ENCODE peak calls at places on chromosomes 13 and 19, in six cellular contexts. One of them, this sample, is unnamed.

GRCh38 chr19:3274245-3275067 is 50.0 kb downstream of the CELF5 start:
- DNase-seq in H9: no peak
- DNase-seq in mesenchymal stem cell: no peak
- DNase-seq in IMR-90: no peak
- DNase-seq in mesendoderm: no peak
- DNase-seq in trophoblast cell: no peak
- DNase-seq in this sample: no peak

GRCh38 chr19:29845576-29846176 is 33.9 kb downstream of the CCNE1 start:
- DNase-seq in mesenchymal stem cell: peak
- DNase-seq in IMR-90: peak
- DNase-seq in H9: peak
- DNase-seq in trophoblast cell: no peak
- DNase-seq in mesendoderm: peak
- DNase-seq in this sample: no peak

GRCh38 chr19:5228932-5229777 is 111.5 kb downstream of the PTPRS start:
- DNase-seq in trophoblast cell: no peak
- DNase-seq in H9: no peak
- DNase-seq in mesenchymal stem cell: no peak
- DNase-seq in mesendoderm: no peak
- DNase-seq in IMR-90: no peak
- DNase-seq in this sample: no peak

GRCh38 chr19:5631511-5632240 is 8.8 kb downstream of the SAFB start:
- DNase-seq in mesenchymal stem cell: no peak
- DNase-seq in IMR-90: no peak
- DNase-seq in mesendoderm: no peak
- DNase-seq in H9: no peak
- DNase-seq in trophoblast cell: no peak
- DNase-seq in this sample: no peak

GRCh38 chr13:35501721-35502235 is 25.3 kb upstream of the MAB21L1 start:
- DNase-seq in mesendoderm: no peak
- DNase-seq in IMR-90: no peak
- DNase-seq in mesenchymal stem cell: no peak
- DNase-seq in H9: no peak
- DNase-seq in trophoblast cell: no peak
- DNase-seq in this sample: no peak

GRCh38 chr19:38478273-38478971 is 44.9 kb downstream of the RYR1 start:
- DNase-seq in IMR-90: no peak
- DNase-seq in trophoblast cell: no peak
- DNase-seq in mesendoderm: peak
- DNase-seq in H9: peak
- DNase-seq in mesenchymal stem cell: peak
- DNase-seq in this sample: no peak

GRCh38 chr13:95420501-95420900 is 119.2 kb upstream of the ABCC4 start:
- DNase-seq in mesenchymal stem cell: no peak
- DNase-seq in IMR-90: no peak
- DNase-seq in H9: no peak
- DNase-seq in trophoblast cell: peak
- DNase-seq in mesendoderm: no peak
- DNase-seq in this sample: no peak

GRCh38 chr13:27043013-27043412 is 128.6 kb downstream of the USP12 start:
- DNase-seq in mesendoderm: peak
- DNase-seq in IMR-90: peak
- DNase-seq in trophoblast cell: peak
- DNase-seq in mesenchymal stem cell: peak
- DNase-seq in H9: no peak
- DNase-seq in this sample: no peak

GRCh38 chr13:44313674-44314073 is 60.0 kb upstream of the SERP2 start:
- DNase-seq in IMR-90: peak
- DNase-seq in trophoblast cell: no peak
- DNase-seq in H9: no peak
- DNase-seq in mesenchymal stem cell: peak
- DNase-seq in mesendoderm: no peak
- DNase-seq in this sample: no peak

GRCh38 chr19:18618236-18618635 is 5.6 kb downstream of the TMEM59L start:
- DNase-seq in mesenchymal stem cell: no peak
- DNase-seq in IMR-90: no peak
- DNase-seq in H9: no peak
- DNase-seq in trophoblast cell: no peak
- DNase-seq in mesendoderm: no peak
- DNase-seq in this sample: no peak

GRCh38 chr13:42041684-42042035 is 6.8 kb upstream of the DGKH start:
- DNase-seq in trophoblast cell: peak
- DNase-seq in IMR-90: peak
- DNase-seq in mesenchymal stem cell: peak
- DNase-seq in mesendoderm: peak
- DNase-seq in H9: peak
- DNase-seq in this sample: peak

GRCh38 chr13:111211789-111212516 is 96.8 kb downstream of the ARHGEF7 start:
- DNase-seq in mesendoderm: peak
- DNase-seq in mesenchymal stem cell: peak
- DNase-seq in IMR-90: peak
- DNase-seq in trophoblast cell: peak
- DNase-seq in H9: peak
- DNase-seq in this sample: no peak

GRCh38 chr19:50486823-50487515 is 10.3 kb upstream of the GARIN5A start:
- DNase-seq in H9: peak
- DNase-seq in mesendoderm: peak
- DNase-seq in trophoblast cell: no peak
- DNase-seq in mesenchymal stem cell: peak
- DNase-seq in IMR-90: peak
- DNase-seq in this sample: no peak

GRCh38 chr13:49112782-49113525 is 107.2 kb upstream of the MLNR start:
- DNase-seq in mesendoderm: peak
- DNase-seq in trophoblast cell: no peak
- DNase-seq in H9: peak
- DNase-seq in mesenchymal stem cell: peak
- DNase-seq in IMR-90: peak
- DNase-seq in this sample: peak

GRCh38 chr13:49116873-49117272 is 103.3 kb upstream of the MLNR start:
- DNase-seq in mesenchymal stem cell: no peak
- DNase-seq in trophoblast cell: no peak
- DNase-seq in H9: no peak
- DNase-seq in IMR-90: no peak
- DNase-seq in mesendoderm: no peak
- DNase-seq in this sample: no peak

GRCh38 chr13:49110122-49110831 is 109.9 kb upstream of the MLNR start:
- DNase-seq in mesendoderm: peak
- DNase-seq in trophoblast cell: peak
- DNase-seq in IMR-90: peak
- DNase-seq in H9: peak
- DNase-seq in mesenchymal stem cell: peak
- DNase-seq in this sample: peak

GRCh38 chr13:49108204-49108603 is 111.9 kb upstream of the MLNR start:
- DNase-seq in trophoblast cell: no peak
- DNase-seq in mesenchymal stem cell: no peak
- DNase-seq in mesendoderm: no peak
- DNase-seq in H9: no peak
- DNase-seq in IMR-90: no peak
- DNase-seq in this sample: no peak

DNA sequence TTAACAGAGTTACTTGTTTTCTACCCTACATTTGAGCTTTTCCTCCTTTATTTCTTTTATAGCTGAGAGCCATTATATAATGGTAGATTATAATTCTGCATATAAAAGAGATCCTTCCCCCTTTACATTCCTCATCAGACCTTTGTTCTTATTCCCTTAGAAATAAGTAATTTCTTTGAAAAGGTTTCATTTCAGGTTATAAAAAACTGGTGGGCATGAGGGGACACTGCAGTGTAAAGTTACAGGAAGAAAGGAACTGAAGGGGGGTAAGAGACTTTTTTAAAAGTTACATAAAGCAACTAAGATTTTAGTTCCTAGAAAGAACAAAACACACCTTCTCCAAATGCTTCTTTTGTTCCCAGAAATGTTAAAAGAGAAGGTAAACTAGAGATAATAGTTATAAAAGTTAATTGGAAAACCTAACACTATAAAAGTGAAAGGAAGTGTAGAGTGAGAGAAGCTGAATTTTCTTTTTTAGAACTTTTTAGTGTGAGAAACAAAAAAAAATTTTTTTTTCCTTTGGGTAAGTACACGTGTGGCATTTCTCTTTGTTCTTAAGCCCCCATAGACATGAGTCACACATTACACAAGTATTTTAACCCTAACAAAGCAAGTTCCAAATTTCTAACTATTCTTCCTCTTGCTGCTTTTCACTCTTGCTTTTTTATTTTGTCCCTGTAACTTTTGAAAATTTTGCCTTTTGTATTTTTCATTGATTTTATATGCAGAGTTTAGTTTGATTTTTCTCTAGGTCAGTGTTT is 106.4 kb upstream of the MLNR start:
- DNase-seq in trophoblast cell: no peak
- DNase-seq in mesenchymal stem cell: peak
- DNase-seq in mesendoderm: peak
- DNase-seq in H9: no peak
- DNase-seq in IMR-90: peak
- DNase-seq in this sample: no peak
- H2BK120ac ChIP-seq in trophoblast cell: no peak
- H2BK120ac ChIP-seq in mesenchymal stem cell: no peak
- H2BK120ac ChIP-seq in mesendoderm: no peak
- H2BK120ac ChIP-seq in H9: peak
- H2BK120ac ChIP-seq in IMR-90: no peak
- H2BK120ac ChIP-seq in this sample: no peak

GRCh38 chr19:55585658-55586339 is 5.2 kb upstream of the ZNF579 start:
- DNase-seq in H9: peak
- DNase-seq in mesenchymal stem cell: peak
- DNase-seq in mesendoderm: peak
- DNase-seq in IMR-90: peak
- DNase-seq in trophoblast cell: no peak
- DNase-seq in this sample: peak
- H2BK120ac ChIP-seq in H9: no peak
- H2BK120ac ChIP-seq in mesenchymal stem cell: peak
- H2BK120ac ChIP-seq in mesendoderm: no peak
- H2BK120ac ChIP-seq in IMR-90: peak
- H2BK120ac ChIP-seq in trophoblast cell: peak
- H2BK120ac ChIP-seq in this sample: peak

DNA sequence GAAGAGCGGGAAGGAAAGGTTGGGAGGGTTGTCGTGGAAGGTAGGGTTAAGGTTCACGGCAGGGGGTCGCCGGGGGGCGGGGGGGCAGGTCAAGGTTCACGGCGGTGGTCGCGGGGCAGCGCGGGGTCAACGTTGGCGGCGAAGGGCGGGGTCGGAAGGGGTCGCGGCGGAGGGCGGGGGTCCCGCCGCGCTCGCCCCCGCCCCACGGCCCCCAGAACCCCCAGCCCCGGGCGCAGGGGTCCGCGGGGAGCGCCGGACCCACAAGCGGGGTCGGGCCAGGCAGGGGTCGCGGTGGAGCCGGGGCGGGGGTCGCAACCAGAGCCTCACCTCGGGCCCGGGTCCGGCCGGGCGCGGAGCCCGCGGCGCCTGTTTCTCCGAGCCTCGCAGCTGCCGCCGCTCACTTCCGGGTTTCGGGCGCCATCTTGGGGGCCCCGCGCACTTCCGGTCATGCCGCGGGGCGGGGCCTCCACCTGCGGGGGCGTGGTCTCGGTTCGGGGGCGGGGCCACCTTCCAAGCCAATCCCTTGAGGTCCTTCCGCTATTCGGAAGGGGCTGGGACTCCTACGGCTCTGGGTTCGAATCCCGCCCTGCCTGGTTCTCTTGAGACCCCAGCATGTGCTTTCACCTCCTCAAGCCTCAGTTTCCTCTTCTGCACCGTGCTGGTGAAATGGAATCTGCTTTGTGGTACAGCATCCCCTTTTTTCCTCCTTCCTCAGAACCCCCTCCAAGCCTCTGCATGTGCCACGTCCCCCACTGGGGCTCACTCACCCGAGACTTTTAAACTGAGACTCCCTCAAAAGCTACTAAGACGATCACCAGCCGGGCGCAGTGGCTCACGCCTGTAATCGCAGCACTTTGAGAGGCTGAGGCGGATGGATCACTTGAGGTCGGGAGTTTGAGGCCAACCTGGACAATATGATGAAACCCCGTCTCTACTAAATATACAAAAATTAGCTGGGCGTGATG is at the start of gene SBNO2:
- DNase-seq in trophoblast cell: peak
- DNase-seq in IMR-90: peak
- DNase-seq in mesenchymal stem cell: peak
- DNase-seq in mesendoderm: peak
- DNase-seq in H9: peak
- DNase-seq in this sample: peak
- H2BK120ac ChIP-seq in trophoblast cell: peak
- H2BK120ac ChIP-seq in IMR-90: peak
- H2BK120ac ChIP-seq in mesenchymal stem cell: peak
- H2BK120ac ChIP-seq in mesendoderm: peak
- H2BK120ac ChIP-seq in H9: no peak
- H2BK120ac ChIP-seq in this sample: no peak

DNA sequence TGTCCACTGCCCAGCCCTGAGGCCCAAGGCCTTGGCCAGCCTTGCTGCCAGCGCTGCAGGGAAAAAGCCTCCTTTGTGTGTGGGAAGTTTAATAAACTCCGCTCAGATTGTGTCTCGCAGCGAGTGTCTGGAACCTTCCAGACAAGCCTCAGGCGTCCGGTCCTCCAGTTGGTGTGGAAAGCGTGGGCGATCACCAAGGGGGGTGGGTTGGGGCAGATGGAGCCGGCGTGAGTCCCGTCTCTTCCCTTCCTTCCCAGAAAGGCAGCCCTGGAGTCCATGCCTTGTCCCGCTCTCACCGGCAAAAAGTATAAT is 4.6 kb downstream of the STK11 start:
- DNase-seq in trophoblast cell: no peak
- DNase-seq in IMR-90: no peak
- DNase-seq in mesendoderm: no peak
- DNase-seq in H9: no peak
- DNase-seq in mesenchymal stem cell: no peak
- DNase-seq in this sample: no peak
- H2BK120ac ChIP-seq in trophoblast cell: no peak
- H2BK120ac ChIP-seq in IMR-90: peak
- H2BK120ac ChIP-seq in mesendoderm: no peak
- H2BK120ac ChIP-seq in H9: no peak
- H2BK120ac ChIP-seq in mesenchymal stem cell: no peak
- H2BK120ac ChIP-seq in this sample: no peak

GRCh38 chr19:10143700-10144099 is 24.0 kb upstream of the EIF3G start:
- DNase-seq in mesendoderm: no peak
- DNase-seq in trophoblast cell: no peak
- DNase-seq in H9: no peak
- DNase-seq in mesenchymal stem cell: no peak
- DNase-seq in IMR-90: no peak
- DNase-seq in this sample: no peak

GRCh38 chr19:10139952-10140351 is 20.3 kb upstream of the EIF3G start:
- DNase-seq in H9: no peak
- DNase-seq in mesenchymal stem cell: no peak
- DNase-seq in mesendoderm: no peak
- DNase-seq in trophoblast cell: no peak
- DNase-seq in IMR-90: no peak
- DNase-seq in this sample: no peak

GRCh38 chr19:10142701-10143375 is 23.1 kb upstream of the EIF3G start:
- DNase-seq in mesendoderm: no peak
- DNase-seq in H9: no peak
- DNase-seq in IMR-90: no peak
- DNase-seq in trophoblast cell: no peak
- DNase-seq in mesenchymal stem cell: no peak
- DNase-seq in this sample: no peak

GRCh38 chr19:10141973-10142372 is 22.3 kb upstream of the EIF3G start:
- DNase-seq in H9: no peak
- DNase-seq in trophoblast cell: no peak
- DNase-seq in mesendoderm: no peak
- DNase-seq in mesenchymal stem cell: no peak
- DNase-seq in IMR-90: no peak
- DNase-seq in this sample: no peak

GRCh38 chr19:10141479-10141878 is 21.8 kb upstream of the EIF3G start:
- DNase-seq in mesenchymal stem cell: no peak
- DNase-seq in mesendoderm: no peak
- DNase-seq in IMR-90: no peak
- DNase-seq in trophoblast cell: no peak
- DNase-seq in H9: no peak
- DNase-seq in this sample: no peak
- H2BK120ac ChIP-seq in mesenchymal stem cell: no peak
- H2BK120ac ChIP-seq in mesendoderm: no peak
- H2BK120ac ChIP-seq in IMR-90: no peak
- H2BK120ac ChIP-seq in trophoblast cell: no peak
- H2BK120ac ChIP-seq in H9: no peak
- H2BK120ac ChIP-seq in this sample: no peak

This sample was measured in neuronal stem cell.